ENCODE peak calls at places on chromosome 11, in six cellular contexts. One of them, this sample, is unnamed.

GRCh38 chr11:63874511-63874910 is 35.6 kb downstream of the MARK2 start:
- DNase-seq in body of pancreas: peak; percentile 35
- DNase-seq in Panc1: no peak
- DNase-seq in GM23338: no peak
- DNase-seq in MM.1S: no peak
- DNase-seq in pancreas: peak; percentile 61
- DNase-seq in this sample: no peak

GRCh38 chr11:125036933-125037332 is 26.2 kb upstream of the SLC37A2 start:
- DNase-seq in MM.1S: peak; percentile 65
- DNase-seq in GM23338: no peak
- DNase-seq in Panc1: no peak
- DNase-seq in body of pancreas: no peak
- DNase-seq in pancreas: no peak
- DNase-seq in this sample: no peak

GRCh38 chr11:8942518-8943066 is at the start of gene ASCL3:
- DNase-seq in MM.1S: no peak
- DNase-seq in Panc1: no peak
- DNase-seq in pancreas: no peak
- DNase-seq in body of pancreas: no peak
- DNase-seq in GM23338: no peak
- DNase-seq in this sample: no peak

GRCh38 chr11:119486016-119486415 is 63.0 kb upstream of the THY1 start:
- DNase-seq in MM.1S: no peak
- DNase-seq in body of pancreas: no peak
- DNase-seq in Panc1: no peak
- DNase-seq in GM23338: no peak
- DNase-seq in pancreas: no peak
- DNase-seq in this sample: no peak

GRCh38 chr11:69367211-69367964 is 73.4 kb downstream of the MYEOV start:
- DNase-seq in GM23338: no peak
- DNase-seq in pancreas: no peak
- DNase-seq in body of pancreas: no peak
- DNase-seq in Panc1: no peak
- DNase-seq in MM.1S: no peak
- DNase-seq in this sample: no peak

GRCh38 chr11:118415739-118416068 is 14.3 kb downstream of the ATP5MG start:
- DNase-seq in body of pancreas: no peak
- DNase-seq in Panc1: no peak
- DNase-seq in GM23338: peak; percentile 76
- DNase-seq in MM.1S: no peak
- DNase-seq in pancreas: no peak
- DNase-seq in this sample: no peak

GRCh38 chr11:9625728-9626127 is 38.1 kb upstream of the SWAP70 start:
- DNase-seq in Panc1: no peak
- DNase-seq in MM.1S: no peak
- DNase-seq in pancreas: no peak
- DNase-seq in GM23338: no peak
- DNase-seq in body of pancreas: no peak
- DNase-seq in this sample: no peak

GRCh38 chr11:11964774-11965150 is 43.7 kb downstream of the DKK3 start:
- DNase-seq in pancreas: no peak
- DNase-seq in GM23338: no peak
- DNase-seq in MM.1S: no peak
- DNase-seq in body of pancreas: no peak
- DNase-seq in Panc1: no peak
- DNase-seq in this sample: no peak

GRCh38 chr11:66543263-66544107 is 2.4 kb downstream of the ZDHHC24 start:
- DNase-seq in MM.1S: no peak
- DNase-seq in GM23338: peak; percentile 80
- DNase-seq in body of pancreas: no peak
- DNase-seq in pancreas: no peak
- DNase-seq in Panc1: no peak
- DNase-seq in this sample: no peak

GRCh38 chr11:107824668-107825369 is 33.8 kb downstream of the SLC35F2 start:
- DNase-seq in Panc1: no peak
- DNase-seq in pancreas: no peak
- DNase-seq in GM23338: no peak
- DNase-seq in MM.1S: no peak
- DNase-seq in body of pancreas: no peak
- DNase-seq in this sample: no peak

DNA sequence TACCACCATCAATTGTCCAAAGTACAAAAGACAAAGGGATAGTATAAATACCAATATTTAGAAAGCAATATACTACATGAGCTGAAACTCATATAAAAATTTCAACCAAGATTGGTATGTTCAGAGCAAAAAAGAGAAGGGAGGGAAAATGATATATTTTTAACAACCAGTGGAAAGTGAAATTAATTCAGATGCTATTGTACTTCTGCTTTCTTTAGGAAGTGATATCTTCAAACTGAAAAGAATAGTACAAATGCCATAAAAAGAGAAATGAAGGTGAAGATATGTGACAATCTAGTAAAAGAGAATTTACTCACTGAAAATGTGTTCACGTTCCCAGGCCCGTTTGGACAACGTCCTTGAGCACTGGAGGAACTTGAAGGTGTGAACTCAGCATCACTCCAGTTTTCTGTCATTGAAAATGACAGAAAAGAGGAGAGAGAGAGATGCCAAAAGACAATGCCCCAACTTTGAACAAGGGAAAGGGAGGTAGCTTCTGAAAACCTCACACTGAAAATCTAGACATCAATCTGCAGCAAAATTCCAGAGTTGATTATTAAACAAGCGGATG is 47.5 kb downstream of the SC5D start:
- DNase-seq in body of pancreas: no peak
- DNase-seq in MM.1S: no peak
- DNase-seq in GM23338: no peak
- DNase-seq in pancreas: no peak
- DNase-seq in Panc1: no peak
- DNase-seq in this sample: no peak
- H3K27ac ChIP-seq in body of pancreas: no peak overlapping the region
- H3K27ac ChIP-seq in MM.1S: no peak overlapping the region
- H3K27ac ChIP-seq in GM23338: no peak overlapping the region
- H3K27ac ChIP-seq in pancreas: no peak overlapping the region
- H3K27ac ChIP-seq in Panc1: no peak overlapping the region
- H3K27ac ChIP-seq in this sample: no peak overlapping the region

GRCh38 chr11:87351671-87352070 is 313.9 kb downstream of the TMEM135 start:
- DNase-seq in body of pancreas: no peak
- DNase-seq in Panc1: no peak
- DNase-seq in pancreas: no peak
- DNase-seq in GM23338: no peak
- DNase-seq in MM.1S: no peak
- DNase-seq in this sample: no peak

GRCh38 chr11:87347860-87348259 is 310.1 kb downstream of the TMEM135 start:
- DNase-seq in pancreas: no peak
- DNase-seq in body of pancreas: no peak
- DNase-seq in Panc1: no peak
- DNase-seq in GM23338: no peak
- DNase-seq in MM.1S: no peak
- DNase-seq in this sample: peak; percentile 32

GRCh38 chr11:87352759-87353707 is 315.3 kb downstream of the TMEM135 start:
- DNase-seq in body of pancreas: peak; percentile 85
- DNase-seq in Panc1: peak; percentile 67
- DNase-seq in pancreas: peak; percentile 57
- DNase-seq in MM.1S: peak; percentile 88
- DNase-seq in GM23338: peak; percentile 92
- DNase-seq in this sample: peak; percentile 78

GRCh38 chr11:87347441-87347840 is 309.7 kb downstream of the TMEM135 start:
- DNase-seq in pancreas: no peak
- DNase-seq in Panc1: no peak
- DNase-seq in body of pancreas: no peak
- DNase-seq in GM23338: no peak
- DNase-seq in MM.1S: no peak
- DNase-seq in this sample: no peak
- H3K4me1 ChIP-seq in pancreas: no peaks in the 10 kb centered on the region
- H3K4me1 ChIP-seq in Panc1: no peaks in the 10 kb centered on the region
- H3K4me1 ChIP-seq in body of pancreas: no peaks in the 10 kb centered on the region
- H3K4me1 ChIP-seq in GM23338: no peaks in the 10 kb centered on the region
- H3K4me1 ChIP-seq in MM.1S: peaks cover 16% of the 10 kb centered on the region
- H3K4me1 ChIP-seq in this sample: peaks cover 26% of the 10 kb centered on the region

DNA sequence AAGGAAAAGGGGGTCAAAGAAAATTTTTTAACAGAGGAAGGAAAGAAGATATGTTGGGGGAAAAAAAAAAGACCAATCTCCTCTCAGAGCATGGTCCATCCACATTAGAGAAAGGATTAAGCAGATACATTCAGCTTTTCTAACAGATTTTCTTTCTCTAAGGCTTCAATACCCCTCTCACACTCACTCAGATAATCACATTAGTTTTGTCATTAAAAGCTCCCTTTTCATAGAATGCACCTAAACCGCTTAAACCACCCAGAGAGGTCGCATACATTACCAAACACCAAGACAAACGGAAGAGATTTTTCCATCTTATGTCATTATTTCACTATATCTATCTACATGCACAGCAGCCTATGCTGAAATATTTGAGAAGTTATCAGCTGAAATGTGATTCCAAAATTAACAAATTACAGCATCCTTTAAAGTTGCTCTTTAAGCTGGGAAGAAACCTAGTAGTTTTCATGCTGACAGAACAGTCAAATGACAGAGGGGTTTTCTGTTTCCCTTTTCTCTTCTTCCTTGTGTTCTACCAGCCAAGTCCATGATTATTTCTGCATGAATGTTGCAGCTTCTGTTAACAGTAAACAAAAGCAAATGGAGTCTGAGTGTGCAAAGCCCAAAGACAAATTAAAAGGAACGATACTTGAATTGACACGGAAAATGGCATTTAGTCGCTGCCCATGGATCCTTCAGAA is 54.7 kb downstream of the PRCP start:
- DNase-seq in pancreas: no peak
- DNase-seq in MM.1S: no peak
- DNase-seq in GM23338: no peak
- DNase-seq in Panc1: no peak
- DNase-seq in body of pancreas: no peak
- DNase-seq in this sample: no peak
- H3K27ac ChIP-seq in pancreas: no peak overlapping the region
- H3K27ac ChIP-seq in MM.1S: no peak overlapping the region
- H3K27ac ChIP-seq in GM23338: no peak overlapping the region
- H3K27ac ChIP-seq in Panc1: no peak overlapping the region
- H3K27ac ChIP-seq in body of pancreas: no peak overlapping the region
- H3K27ac ChIP-seq in this sample: peak overlapping the region; percentile 6

GRCh38 chr11:93741094-93741881 is at the start of the genes C11orf54 and TAF1D:
- DNase-seq in MM.1S: peak; percentile 99
- DNase-seq in Panc1: peak; percentile 93
- DNase-seq in pancreas: peak; percentile 98
- DNase-seq in GM23338: peak; percentile 99
- DNase-seq in body of pancreas: peak; percentile 98
- DNase-seq in this sample: peak; percentile 98
- H3K4me1 ChIP-seq in MM.1S: peaks cover 20% of the 10 kb centered on the region
- H3K4me1 ChIP-seq in Panc1: peaks cover 42% of the 10 kb centered on the region
- H3K4me1 ChIP-seq in pancreas: peaks cover 53% of the 10 kb centered on the region
- H3K4me1 ChIP-seq in GM23338: peaks cover 22% of the 10 kb centered on the region
- H3K4me1 ChIP-seq in body of pancreas: peaks cover 81% of the 10 kb centered on the region
- H3K4me1 ChIP-seq in this sample: peaks cover 24% of the 10 kb centered on the region

GRCh38 chr11:20057055-20057943 is 103.0 kb downstream of the DBX1 start:
- DNase-seq in pancreas: no peak
- DNase-seq in MM.1S: no peak
- DNase-seq in GM23338: no peak
- DNase-seq in body of pancreas: no peak
- DNase-seq in Panc1: no peak
- DNase-seq in this sample: peak; percentile 31
- H3K27ac ChIP-seq in pancreas: no peak overlapping the region
- H3K27ac ChIP-seq in MM.1S: no peak overlapping the region
- H3K27ac ChIP-seq in GM23338: peak overlapping the region; percentile 35
- H3K27ac ChIP-seq in body of pancreas: no peak overlapping the region
- H3K27ac ChIP-seq in Panc1: no peak overlapping the region
- H3K27ac ChIP-seq in this sample: peak overlapping the region; percentile 94

DNA sequence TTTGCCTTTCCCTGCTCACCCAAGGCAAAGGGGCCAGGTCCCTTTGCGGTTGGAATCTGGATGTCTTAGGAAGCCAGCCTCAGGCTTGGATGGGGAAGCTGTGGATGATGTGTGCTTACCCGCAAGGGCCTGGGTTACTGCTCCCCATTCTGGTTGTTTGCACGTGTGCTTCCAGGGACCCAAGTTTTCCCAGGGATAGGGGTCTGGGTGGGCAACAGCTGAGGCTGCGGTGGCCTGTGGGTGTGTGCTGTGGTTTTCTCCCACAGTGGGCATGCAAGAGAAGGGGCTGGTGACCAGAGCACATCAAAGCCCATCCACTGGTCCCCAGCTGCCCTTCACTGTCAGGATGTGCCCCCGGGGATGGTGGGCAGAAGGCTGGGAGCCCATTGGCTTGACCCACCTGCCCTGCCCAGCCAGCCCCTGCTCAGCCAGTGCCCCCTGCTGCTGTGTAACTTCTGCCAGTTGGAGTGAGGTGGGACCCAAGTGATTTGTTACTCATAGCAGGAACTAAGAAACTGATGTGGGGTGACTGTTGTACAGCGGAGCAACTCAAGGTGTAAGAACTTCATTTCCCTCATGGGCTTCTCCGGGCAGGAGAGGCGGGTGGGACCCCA is 3.3 kb downstream of the CAPN5 start:
- DNase-seq in Panc1: no peak
- DNase-seq in MM.1S: no peak
- DNase-seq in body of pancreas: no peak
- DNase-seq in pancreas: no peak
- DNase-seq in GM23338: no peak
- DNase-seq in this sample: no peak
- H3K4me1 ChIP-seq in Panc1: peaks cover 16% of the 10 kb centered on the region
- H3K4me1 ChIP-seq in MM.1S: no peaks in the 10 kb centered on the region
- H3K4me1 ChIP-seq in body of pancreas: peaks cover 57% of the 10 kb centered on the region
- H3K4me1 ChIP-seq in pancreas: peaks cover 16% of the 10 kb centered on the region
- H3K4me1 ChIP-seq in GM23338: peaks cover 12% of the 10 kb centered on the region
- H3K4me1 ChIP-seq in this sample: no peaks in the 10 kb centered on the region